ENCODE peak calls at places on chromosomes 11 and 22, in six cellular contexts. C, W, G, J, U and R are unnamed samples.

GRCh38 chr11:8873966-8874365 is 37.0 kb upstream of the AKIP1 start:
- DNase-seq in C (no peak), W (no peak), G (no peak), J (no peak), U (no peak), R (no peak)

GRCh38 chr22:38830845-38831108 is 13.1 kb downstream of the NPTXR start:
- DNase-seq in C (no peak), W (no peak), G (no peak), J (no peak), U (no peak), R (no peak)

GRCh38 chr11:32643526-32643925 is 59.9 kb downstream of the EIF3M start:
- DNase-seq in C (peak; percentile 9), W (no peak), G (no peak), J (no peak), U (no peak), R (no peak)

GRCh38 chr11:103699216-103699615 is 337.2 kb upstream of the DDI1 start:
- DNase-seq in C (no peak), W (no peak), G (no peak), J (no peak), U (no peak), R (no peak)

GRCh38 chr11:117205211-117205818 is 6.1 kb downstream of the TAGLN start:
- DNase-seq in C (no peak), W (no peak), G (no peak), J (no peak), U (no peak), R (peak; percentile 56)

GRCh38 chr22:27726726-27727449 is 74.7 kb downstream of the MN1 start:
- DNase-seq in C (peak; percentile 77), W (peak; percentile 84), G (peak; percentile 4), J (no peak), U (no peak), R (no peak)

GRCh38 chr22:50282361-50283144 is 12.4 kb upstream of the MAPK11 start:
- DNase-seq in C (peak; percentile 69), W (no peak), G (no peak), J (no peak), U (no peak), R (no peak)

GRCh38 chr11:47271961-47272661 is 2.2 kb downstream of the MADD start:
- DNase-seq in C (no peak), W (no peak), G (no peak), J (no peak), U (peak; percentile 31), R (no peak)

GRCh38 chr22:27628891-27629631 is 172.5 kb downstream of the MN1 start:
- DNase-seq in C (no peak), W (no peak), G (no peak), J (no peak), U (no peak), R (no peak)

GRCh38 chr11:77211040-77211451 is 83.0 kb downstream of the MYO7A start:
- DNase-seq in C (no peak), W (no peak), G (no peak), J (no peak), U (peak; percentile 6), R (no peak)

GRCh38 chr11:26947379-26947844 is 46.5 kb upstream of the FIBIN start:
- DNase-seq in C (peak; percentile 2), W (no peak), G (no peak), J (no peak), U (no peak), R (no peak)

GRCh38 chr22:50530280-50530856 is 556 bp upstream of the TYMP start:
- DNase-seq in C (peak; percentile 89), W (no peak), G (peak; percentile 74), J (no peak), U (no peak), R (peak; percentile 75)

GRCh38 chr11:122103366-122103765 is 12.6 kb downstream of the BLID start:
- DNase-seq in C (no peak), W (no peak), G (no peak), J (no peak), U (no peak), R (no peak)

GRCh38 chr11:118232659-118233058 is 7.8 kb upstream of the JAML start:
- DNase-seq in C (no peak), W (no peak), G (peak; percentile 15), J (no peak), U (no peak), R (no peak)

GRCh38 chr11:44537679-44538078 is 27.8 kb upstream of the CD82 start:
- DNase-seq in C (no peak), W (no peak), G (no peak), J (no peak), U (peak; percentile 28), R (no peak)

GRCh38 chr11:78161937-78162336 is 22.5 kb upstream of the ALG8 start:
- DNase-seq in C (no peak), W (no peak), G (no peak), J (no peak), U (peak; percentile 72), R (no peak)

GRCh38 chr22:34395370-34395769 is 475.1 kb upstream of the LARGE1 start:
- DNase-seq in C (no peak), W (no peak), G (no peak), J (no peak), U (no peak), R (no peak)

GRCh38 chr11:121394785-121395184 is 57.3 kb upstream of the SORL1 start:
- DNase-seq in C (no peak), W (no peak), G (no peak), J (no peak), U (no peak), R (no peak)

GRCh38 chr11:10798330-10798980 is 10.3 kb downstream of the EIF4G2 start:
- DNase-seq in C (no peak), W (no peak), G (no peak), J (no peak), U (no peak), R (no peak)

GRCh38 chr11:126930100-126930841 is 70.3 kb downstream of the KIRREL3 start:
- DNase-seq in C (no peak), W (no peak), G (no peak), J (no peak), U (no peak), R (no peak)

GRCh38 chr11:61616443-61616842 is 35.6 kb upstream of the SYT7 start:
- DNase-seq in C (no peak), W (no peak), G (no peak), J (no peak), U (no peak), R (no peak)

GRCh38 chr22:30648825-30649224 is 13.2 kb downstream of the SLC35E4 start:
- DNase-seq in C (no peak), W (no peak), G (no peak), J (no peak), U (no peak), R (no peak)

DNA sequence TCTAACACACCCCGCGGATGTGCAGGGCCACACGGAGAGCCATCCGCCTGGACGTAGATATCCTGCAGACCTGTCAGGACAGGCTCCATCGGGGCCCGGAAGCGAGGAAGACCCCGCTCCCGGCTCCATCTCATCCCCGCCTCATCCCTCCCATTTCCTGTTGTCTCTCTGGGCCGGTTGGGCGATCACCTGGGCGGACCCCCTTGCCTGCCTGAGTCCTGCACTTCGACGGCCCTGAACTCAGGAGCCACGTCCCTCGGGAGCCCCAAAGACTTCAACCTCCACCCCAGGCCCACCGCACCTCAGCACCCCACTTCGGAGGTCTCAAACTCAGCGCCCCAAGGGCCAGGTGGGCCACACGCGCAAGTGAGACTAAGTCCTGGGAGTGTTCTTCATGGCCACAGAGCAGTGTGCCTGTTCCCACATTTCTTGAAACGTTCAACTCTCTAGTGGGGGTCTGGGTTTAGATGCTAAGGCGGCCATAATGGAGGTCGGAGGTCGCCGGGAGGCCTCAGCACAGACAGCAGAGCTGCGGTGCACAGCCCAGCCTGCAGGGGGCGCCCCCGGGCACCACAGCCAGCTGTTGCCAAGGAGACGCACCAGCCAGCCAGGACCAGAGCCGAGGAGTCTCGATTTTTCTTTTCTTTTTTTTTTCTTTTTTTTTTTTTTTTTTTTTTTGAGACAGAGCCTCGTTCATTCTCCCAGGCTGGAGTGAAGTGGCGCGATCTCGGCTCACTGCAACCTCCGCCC is 26.0 kb upstream of the FADD start:
- DNase-seq in C (peak; percentile 53), W (peak; percentile 94), G (peak; percentile 13), J (no peak), U (peak; percentile 81), R (peak; percentile 27)
- TF ChIP-seq CHD2 in C (no peak), W (no peak), G (no peak), J (no peak), U (no peak), R (no peak)

GRCh38 chr11:7614656-7615055 is 58.6 kb downstream of the CYB5R2 start:
- DNase-seq in C (no peak), W (no peak), G (no peak), J (no peak), U (no peak), R (no peak)
- TF ChIP-seq CHD2 in C (no peak), W (no peak), G (no peak), J (no peak), U (no peak), R (no peak)

GRCh38 chr11:134643519-134644042 is 231.5 kb upstream of the B3GAT1 start:
- DNase-seq in C (no peak), W (no peak), G (no peak), J (no peak), U (peak; percentile 66), R (peak; percentile 44)

GRCh38 chr11:134644489-134645456 is 232.7 kb upstream of the B3GAT1 start:
- DNase-seq in C (no peak), W (no peak), G (no peak), J (no peak), U (no peak), R (peak; percentile 51)

GRCh38 chr11:134647066-134647746 is 235.2 kb upstream of the B3GAT1 start:
- DNase-seq in C (no peak), W (no peak), G (no peak), J (no peak), U (no peak), R (no peak)

GRCh38 chr11:134645576-134645975 is 233.5 kb upstream of the B3GAT1 start:
- DNase-seq in C (no peak), W (no peak), G (no peak), J (no peak), U (no peak), R (no peak)

GRCh38 chr11:134646561-134646960 is 234.5 kb upstream of the B3GAT1 start:
- DNase-seq in C (no peak), W (no peak), G (no peak), J (no peak), U (no peak), R (no peak)
- TF ChIP-seq CHD2 in C (no peak), W (no peak), G (no peak), J (no peak), U (no peak), R (no peak)

DNA sequence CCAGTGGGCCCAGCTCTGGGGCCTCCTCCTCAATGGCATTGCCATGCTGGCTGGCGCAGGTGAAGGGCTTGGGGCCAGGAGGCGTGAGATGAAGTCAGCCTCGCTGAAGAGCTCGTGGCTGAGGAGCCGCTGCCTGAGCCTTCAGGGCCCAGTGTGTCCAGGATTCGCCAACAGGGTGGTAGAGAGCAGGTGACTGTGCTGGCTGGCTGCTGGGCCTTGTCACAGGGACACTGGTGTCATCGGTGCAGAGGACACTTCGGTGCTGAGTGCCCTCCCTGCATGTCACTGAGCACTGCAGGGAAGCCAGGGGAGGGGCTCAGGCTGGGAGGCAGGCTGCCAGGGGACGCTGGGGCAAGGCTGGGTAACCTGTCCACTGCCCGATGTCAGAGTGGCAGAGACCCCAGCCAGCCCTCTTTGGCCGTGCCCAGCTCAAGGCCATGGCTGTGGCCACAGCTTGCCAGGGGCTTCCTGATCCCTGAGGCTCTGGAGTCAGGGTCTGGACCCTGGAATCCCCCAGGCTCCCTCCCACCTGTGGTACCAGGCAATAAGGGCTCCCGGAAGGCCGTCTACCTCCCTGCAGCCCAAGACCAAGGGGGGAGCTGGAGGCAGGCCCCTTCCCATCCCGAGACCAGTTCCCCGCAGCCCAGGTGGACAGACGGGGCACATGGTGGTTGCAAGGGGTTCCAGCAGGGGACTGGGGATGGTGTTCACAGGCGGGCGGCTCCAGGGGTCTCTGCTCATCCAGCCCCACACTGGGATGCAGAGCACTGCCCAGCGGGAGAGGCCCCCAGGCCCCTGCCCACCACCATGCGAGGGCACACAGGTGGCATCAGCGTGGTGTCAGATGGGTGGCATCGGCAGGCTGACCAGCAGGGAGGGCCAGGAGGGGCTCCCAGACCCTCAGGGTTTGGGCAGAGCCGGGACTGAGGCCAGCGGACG is 63.9 kb downstream of the ARFGAP3 start:
- DNase-seq in C (no peak), W (no peak), G (no peak), J (no peak), U (no peak), R (no peak)
- TF ChIP-seq CHD2 in C (no peak), W (no peak), G (no peak), J (no peak), U (no peak), R (no peak)